ENCODE peak calls at places on chromosomes 3 and 15, in five cellular contexts. V is NT2/D1, I is mucosa of descending colon, G is tibial nerve, Y is T-cell. Z is an unnamed sample.

GRCh38 chr3:4720316-4721075 is 227.3 kb downstream of the ITPR1 start:
- DNase-seq in Y (no peak), G (peak; percentile 80), V (peak; percentile 55), I (no peak), Z (no peak)

GRCh38 chr15:49875392-49875791 is 243.6 kb downstream of the ATP8B4 start:
- DNase-seq in I (no peak), G (no peak), Y (no peak), V (no peak), Z (no peak)

GRCh38 chr3:65871305-65872141 is 167.2 kb downstream of the MAGI1 start:
- DNase-seq in V (no peak), G (peak; percentile 30), I (peak; percentile 56), Y (no peak), Z (no peak)

GRCh38 chr3:136277634-136278033 is 27.5 kb downstream of the PCCB start:
- DNase-seq in G (no peak), I (no peak), V (peak; percentile 63), Y (no peak), Z (no peak)

GRCh38 chr15:99275525-99276128 is 24.3 kb downstream of the LRRC28 start:
- DNase-seq in I (no peak), G (no peak), Y (no peak), V (no peak), Z (no peak)

GRCh38 chr3:186102687-186103086 is 6.2 kb downstream of the ETV5 start:
- DNase-seq in I (no peak), G (no peak), Y (no peak), V (no peak), Z (no peak)

GRCh38 chr15:65558336-65558735 is 28.1 kb downstream of the HACD3 start:
- DNase-seq in G (no peak), V (no peak), I (no peak), Y (no peak), Z (no peak)

GRCh38 chr15:38810686-38811085 is 246.1 kb upstream of the RASGRP1 start:
- DNase-seq in Y (no peak), I (no peak), V (no peak), G (no peak), Z (no peak)

GRCh38 chr3:30659270-30660127 is 53.1 kb downstream of the TGFBR2 start:
- DNase-seq in Y (no peak), G (no peak), I (no peak), V (peak; percentile 28), Z (no peak)

GRCh38 chr15:101499863-101500713 is 10.6 kb upstream of the PCSK6 start:
- DNase-seq in G (no peak), Y (no peak), I (peak; percentile 79), V (no peak), Z (no peak)

GRCh38 chr3:81554348-81554747 is 207.1 kb downstream of the GBE1 start:
- DNase-seq in V (no peak), I (no peak), Y (no peak), G (no peak), Z (no peak)

GRCh38 chr3:133294253-133294652 is 105.6 kb upstream of the BFSP2 start:
- DNase-seq in V (no peak), G (no peak), Y (no peak), I (no peak), Z (no peak)

GRCh38 chr3:125143982-125144652 is 68.4 kb downstream of the SLC12A8 start:
- DNase-seq in V (no peak), I (no peak), G (no peak), Y (no peak), Z (no peak)

GRCh38 chr3:55201729-55202128 is 273.9 kb upstream of the LRTM1 start:
- DNase-seq in I (no peak), G (no peak), Y (no peak), V (no peak), Z (no peak)

GRCh38 chr3:13348100-13348499 is 72.0 kb downstream of the NUP210 start:
- DNase-seq in I (no peak), V (no peak), G (no peak), Y (no peak), Z (no peak)

GRCh38 chr15:43249699-43250203 is 17.0 kb downstream of the TGM5 start:
- DNase-seq in V (no peak), G (no peak), I (no peak), Y (no peak), Z (no peak)

GRCh38 chr3:128343287-128344045 is 123.2 kb downstream of the DNAJB8 start:
- DNase-seq in G (no peak), Y (no peak), V (peak; percentile 48), I (no peak), Z (no peak)

GRCh38 chr3:35505181-35505580 is 134.1 kb upstream of the ARPP21 start:
- DNase-seq in Y (no peak), V (peak; percentile 80), G (no peak), I (no peak), Z (no peak)

GRCh38 chr3:173785004-173785403 is 387.5 kb downstream of the NLGN1 start:
- DNase-seq in I (no peak), Y (no peak), V (no peak), G (no peak), Z (no peak)

GRCh38 chr3:54274607-54275006 is 152.3 kb downstream of the CACNA2D3 start:
- DNase-seq in G (no peak), V (no peak), Y (no peak), I (no peak), Z (no peak)

GRCh38 chr15:41567870-41568269 is 8.9 kb downstream of the TYRO3 start:
- DNase-seq in V (no peak), G (no peak), I (peak; percentile 11), Y (no peak), Z (no peak)

GRCh38 chr3:47159820-47160219 is 4.1 kb downstream of the SETD2 start:
- DNase-seq in Y (no peak), I (no peak), V (no peak), G (no peak), Z (no peak)

Z was measured in activated T-helper 2 cell treated with anti-CD3 and anti-CD28 coated beads, Interferon-gamma antibody, Interleukin-2, Interleukin-4, amounts not matched to agents 10 μg/mL and 5 μg/mL and 100 μg/mL, durations not matched to agents 14 hours and 24 hours and 36 hours.